ENCODE peak calls at places on chromosomes 2 and 18, in seven cellular contexts. U is A549, G is cardiac muscle cell, J is aorta, I is A673, B is mammary epithelial cell, E is tibial artery. M is an unnamed sample.

GRCh38 chr2:3986063-3986462 is 282.7 kb downstream of the DCDC2C start:
- DNase-seq in U (no peak), G (no peak), J (no peak), I (no peak), B (no peak), E (no peak), M (no peak)

GRCh38 chr2:48250943-48251342 is 279.0 kb upstream of the STON1 start:
- DNase-seq in U (no peak), G (no peak), J (no peak), I (no peak), B (peak; percentile 65), E (no peak), M (no peak)

GRCh38 chr2:114022360-114023085 is 132.6 kb downstream of the ACTR3 start:
- DNase-seq in U (no peak), G (no peak), J (no peak), I (no peak), B (peak; percentile 94), E (no peak), M (no peak)

GRCh38 chr2:120430957-120431356 is 85.0 kb downstream of the INHBB start:
- DNase-seq in U (no peak), G (no peak), J (no peak), I (no peak), B (no peak), E (no peak), M (no peak)

GRCh38 chr2:57330447-57330846 is 716.2 kb upstream of the VRK2 start:
- DNase-seq in U (no peak), G (peak; percentile 7), J (no peak), I (peak; percentile 27), B (peak; percentile 23), E (no peak), M (no peak)

GRCh38 chr2:148032215-148032614 is 11.3 kb downstream of the MBD5 start:
- DNase-seq in U (no peak), G (no peak), J (no peak), I (no peak), B (no peak), E (no peak), M (no peak)

GRCh38 chr18:70139138-70139537 is 66.3 kb downstream of the RTTN start:
- DNase-seq in U (no peak), G (no peak), J (no peak), I (no peak), B (no peak), E (no peak), M (no peak)

GRCh38 chr2:141038341-141038740 is 1092.5 kb downstream of the LRP1B start:
- DNase-seq in U (no peak), G (no peak), J (no peak), I (no peak), B (no peak), E (no peak), M (no peak)

GRCh38 chr2:213834746-213835145 is 550.5 kb downstream of the SPAG16 start:
- DNase-seq in U (no peak), G (no peak), J (no peak), I (no peak), B (no peak), E (no peak), M (no peak)

GRCh38 chr2:39730685-39731302 is 48.3 kb downstream of the THUMPD2 start:
- DNase-seq in U (peak; percentile 25), G (peak; percentile 32), J (no peak), I (peak; percentile 62), B (no peak), E (no peak), M (no peak)

GRCh38 chr2:231914077-231914690 is 12.0 kb downstream of the NPPC start:
- DNase-seq in U (no peak), G (no peak), J (peak; percentile 35), I (no peak), B (no peak), E (no peak), M (no peak)

GRCh38 chr2:214471990-214472389 is 61.1 kb downstream of the VWC2L start:
- DNase-seq in U (no peak), G (no peak), J (no peak), I (no peak), B (no peak), E (no peak), M (no peak)

GRCh38 chr2:238741277-238741676 is 106.6 kb upstream of the TWIST2 start:
- DNase-seq in U (no peak), G (no peak), J (no peak), I (no peak), B (no peak), E (no peak), M (no peak)

GRCh38 chr18:21704603-21705364 is at the start of gene ABHD3:
- DNase-seq in U (peak; percentile 61), G (peak; percentile 95), J (peak; percentile 96), I (peak; percentile 95), B (peak; percentile 91), E (peak; percentile 92), M (peak; percentile 86)

GRCh38 chr2:216349366-216349765 is 22.9 kb downstream of the MARCHF4 start:
- DNase-seq in U (no peak), G (peak; percentile 45), J (no peak), I (no peak), B (no peak), E (no peak), M (no peak)

GRCh38 chr18:24868760-24869237 is 408.4 kb downstream of the HRH4 start:
- DNase-seq in U (no peak), G (no peak), J (no peak), I (no peak), B (peak; percentile 57), E (no peak), M (no peak)

GRCh38 chr2:37983719-37984118 is 58.6 kb downstream of the RMDN2 start:
- DNase-seq in U (no peak), G (no peak), J (no peak), I (no peak), B (no peak), E (no peak), M (no peak)

DNA sequence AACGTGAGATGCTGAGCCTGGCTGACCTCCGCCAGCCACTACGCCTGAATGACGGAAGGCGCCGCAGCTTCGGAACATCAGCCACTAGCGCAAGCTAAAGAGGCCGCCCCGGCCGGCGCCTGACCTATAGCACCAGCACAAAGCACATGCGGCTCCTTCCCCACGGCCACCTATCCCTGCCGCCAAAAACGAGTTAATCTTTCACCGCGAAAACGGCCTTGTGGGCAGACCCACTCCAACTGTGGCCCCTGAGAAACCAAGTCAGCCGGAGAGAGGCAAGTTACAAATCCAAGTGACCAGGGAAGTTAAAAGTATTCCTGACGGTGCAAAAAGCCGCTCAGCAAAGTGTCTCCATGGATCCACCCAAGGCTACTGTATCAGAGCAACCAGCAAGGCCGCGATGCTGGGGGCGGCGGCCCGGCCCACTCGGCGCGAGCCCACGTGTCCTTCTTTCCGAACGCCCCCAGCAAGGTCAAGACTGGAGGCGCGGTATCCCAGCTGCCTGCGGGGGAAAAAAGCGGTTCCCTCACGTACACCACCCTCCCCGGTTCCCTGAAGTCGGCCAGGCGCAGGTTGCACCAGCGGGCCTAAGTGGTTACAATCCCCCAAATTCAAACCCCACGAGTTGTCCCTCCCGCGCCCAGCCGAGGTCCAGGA is 575 bp downstream of the HSPD1 start:
- DNase-seq in U (no peak), G (peak; percentile 84), J (peak; percentile 83), I (peak; percentile 54), B (peak; percentile 39), E (peak; percentile 58), M (peak; percentile 31)
- H3K4me1 ChIP-seq in U (peaks cover 53% of the 10 kb centered on the region), G (peaks cover 18% of the 10 kb centered on the region), J (no peaks in the 10 kb centered on the region), I (peaks cover 43% of the 10 kb centered on the region), B (peaks cover 31% of the 10 kb centered on the region), E (peaks cover 48% of the 10 kb centered on the region), M (peaks cover 7% of the 10 kb centered on the region)

GRCh38 chr2:7044253-7045250 is 127.3 kb downstream of the RNF144A start:
- DNase-seq in U (peak; percentile 77), G (peak; percentile 49), J (peak; percentile 63), I (peak; percentile 60), B (peak; percentile 21), E (peak; percentile 59), M (peak; percentile 81)

GRCh38 chr2:7045601-7046590 is 128.7 kb downstream of the RNF144A start:
- DNase-seq in U (no peak), G (no peak), J (no peak), I (no peak), B (no peak), E (no peak), M (no peak)

GRCh38 chr2:7053650-7054262 is 136.5 kb downstream of the RNF144A start:
- DNase-seq in U (no peak), G (no peak), J (no peak), I (no peak), B (no peak), E (no peak), M (peak; percentile 63)

GRCh38 chr2:7052404-7052803 is 135.2 kb downstream of the RNF144A start:
- DNase-seq in U (no peak), G (no peak), J (no peak), I (no peak), B (no peak), E (no peak), M (no peak)

DNA sequence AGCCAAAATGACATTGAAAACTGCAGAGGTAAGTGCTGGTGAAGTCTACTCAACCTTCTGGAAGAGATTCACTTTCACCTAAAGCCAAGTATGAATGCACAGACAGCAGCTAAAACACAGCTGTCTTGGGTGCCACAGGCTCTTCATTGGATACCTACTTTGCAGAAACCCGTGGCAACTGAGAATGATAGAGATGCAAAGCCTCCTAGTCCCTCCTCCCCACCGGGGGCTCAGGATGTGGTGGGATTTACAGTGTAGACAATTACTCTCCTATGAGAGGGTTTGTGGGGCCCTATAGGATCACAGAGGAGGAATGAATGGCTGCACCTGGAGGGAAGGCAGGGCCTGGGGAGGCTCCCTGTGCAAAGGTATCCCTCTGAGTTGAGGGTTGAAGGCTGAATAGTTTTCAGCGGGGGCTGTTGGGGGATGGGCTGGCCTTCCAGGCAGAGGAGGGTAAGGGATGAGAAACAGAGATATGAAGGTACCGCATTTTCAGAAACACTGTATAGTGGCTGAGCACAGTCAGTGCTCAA is 131.6 kb downstream of the RNF144A start:
- DNase-seq in U (no peak), G (no peak), J (no peak), I (no peak), B (no peak), E (no peak), M (no peak)
- H3K9me3 ChIP-seq in U (no peaks in the 10 kb centered on the region), G (no peaks in the 10 kb centered on the region), J (no peaks in the 10 kb centered on the region), I (no peaks in the 10 kb centered on the region), B (no peaks in the 10 kb centered on the region), E (no peaks in the 10 kb centered on the region), M (no peaks in the 10 kb centered on the region)

DNA sequence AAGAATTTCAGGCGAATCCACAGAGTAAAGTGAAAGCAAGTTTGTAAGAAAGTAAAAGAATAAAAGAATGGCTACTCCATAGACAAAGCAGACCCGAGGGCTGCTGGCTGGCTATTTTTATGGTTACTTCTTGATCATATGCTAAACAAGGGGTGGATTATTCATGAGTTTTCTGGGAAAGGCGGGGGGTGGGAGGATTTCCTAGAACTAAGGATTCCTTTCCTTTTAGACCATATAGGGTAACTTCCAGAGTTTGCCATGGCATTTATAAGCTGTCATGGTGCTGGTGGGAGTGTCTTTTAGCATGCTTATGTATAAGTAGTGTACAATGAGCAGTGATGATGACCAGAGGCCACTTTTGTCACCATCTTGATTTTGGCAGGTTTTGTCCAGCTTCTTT is 59.8 kb downstream of the SLC4A3 start:
- DNase-seq in U (no peak), G (no peak), J (no peak), I (peak; percentile 31), B (peak; percentile 24), E (no peak), M (no peak)
- H3K4me1 ChIP-seq in U (no peaks in the 10 kb centered on the region), G (peaks cover 9% of the 10 kb centered on the region), J (no peaks in the 10 kb centered on the region), I (peaks cover 6% of the 10 kb centered on the region), B (peaks cover 74% of the 10 kb centered on the region), E (peaks cover 30% of the 10 kb centered on the region), M (peaks cover 15% of the 10 kb centered on the region)

DNA sequence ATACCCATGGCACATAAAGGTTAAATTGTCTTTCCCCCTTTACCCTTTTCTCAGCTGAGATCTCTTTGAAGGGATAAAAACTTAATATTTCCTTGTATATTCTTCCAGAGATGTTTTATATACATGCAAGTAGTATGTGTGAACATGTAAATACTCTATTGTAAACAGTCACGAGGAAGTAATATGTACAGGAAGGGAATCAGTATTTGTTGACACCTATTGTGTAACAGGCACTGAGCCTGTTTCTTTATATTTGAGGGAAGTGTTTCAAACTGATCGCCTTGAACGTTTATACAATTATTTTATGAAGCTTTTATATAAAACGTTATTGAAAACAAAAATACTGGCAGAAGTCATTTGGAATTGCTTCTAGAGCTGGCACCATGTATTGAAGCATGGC is 13.2 kb downstream of the RALBP1 start:
- DNase-seq in U (no peak), G (no peak), J (no peak), I (no peak), B (no peak), E (no peak), M (no peak)
- H3K9me3 ChIP-seq in U (no peaks in the 10 kb centered on the region), G (no peaks in the 10 kb centered on the region), J (no peaks in the 10 kb centered on the region), I (peaks cover 8% of the 10 kb centered on the region), B (no peaks in the 10 kb centered on the region), E (no peaks in the 10 kb centered on the region), M (no peaks in the 10 kb centered on the region)